ENCODE peak calls at places on chromosome 6, in seven cellular contexts. One of them, this sample, is unnamed.

GRCh38 chr6:46901747-46902362 is 19.9 kb downstream of the ADGRF5 start:
- DNase-seq in substantia nigra: no peak
- DNase-seq in stimulated activated naive CD8-positive, alpha-beta T cell treated with anti-CD3 and anti-CD28 coated beads, Interleukin-15, amount 100 ng/mL, for 72 hours: no peak
- DNase-seq in stimulated activated CD8-positive, alpha-beta memory T cell treated with anti-CD3 and anti-CD28 coated beads, Interleukin-7, amount 100 ng/mL, for 1 hour: no peak
- DNase-seq in AG09319: no peak
- DNase-seq in activated naive CD4-positive, alpha-beta T cell: no peak
- DNase-seq in stimulated activated CD4-positive, alpha-beta T cell treated with anti-CD3 and anti-CD28 coated beads, Interleukin-15, amount 100 ng/mL, for 1 hour: no peak
- DNase-seq in this sample: no peak

GRCh38 chr6:41939091-41939847 is 2.3 kb downstream of the CCND3 start:
- DNase-seq in stimulated activated CD4-positive, alpha-beta T cell treated with anti-CD3 and anti-CD28 coated beads, Interleukin-15, amount 100 ng/mL, for 1 hour: no peak
- DNase-seq in activated naive CD4-positive, alpha-beta T cell: no peak
- DNase-seq in stimulated activated naive CD8-positive, alpha-beta T cell treated with anti-CD3 and anti-CD28 coated beads, Interleukin-15, amount 100 ng/mL, for 72 hours: peak
- DNase-seq in substantia nigra: no peak
- DNase-seq in stimulated activated CD8-positive, alpha-beta memory T cell treated with anti-CD3 and anti-CD28 coated beads, Interleukin-7, amount 100 ng/mL, for 1 hour: no peak
- DNase-seq in AG09319: no peak
- DNase-seq in this sample: peak

GRCh38 chr6:18269717-18270116 is 5.4 kb upstream of the DEK start:
- DNase-seq in stimulated activated naive CD8-positive, alpha-beta T cell treated with anti-CD3 and anti-CD28 coated beads, Interleukin-15, amount 100 ng/mL, for 72 hours: no peak
- DNase-seq in activated naive CD4-positive, alpha-beta T cell: no peak
- DNase-seq in substantia nigra: no peak
- DNase-seq in AG09319: no peak
- DNase-seq in stimulated activated CD4-positive, alpha-beta T cell treated with anti-CD3 and anti-CD28 coated beads, Interleukin-15, amount 100 ng/mL, for 1 hour: no peak
- DNase-seq in stimulated activated CD8-positive, alpha-beta memory T cell treated with anti-CD3 and anti-CD28 coated beads, Interleukin-7, amount 100 ng/mL, for 1 hour: no peak
- DNase-seq in this sample: no peak

GRCh38 chr6:151098166-151098565 is 141.6 kb upstream of the AKAP12 start:
- DNase-seq in stimulated activated naive CD8-positive, alpha-beta T cell treated with anti-CD3 and anti-CD28 coated beads, Interleukin-15, amount 100 ng/mL, for 72 hours: no peak
- DNase-seq in substantia nigra: no peak
- DNase-seq in stimulated activated CD4-positive, alpha-beta T cell treated with anti-CD3 and anti-CD28 coated beads, Interleukin-15, amount 100 ng/mL, for 1 hour: no peak
- DNase-seq in AG09319: no peak
- DNase-seq in stimulated activated CD8-positive, alpha-beta memory T cell treated with anti-CD3 and anti-CD28 coated beads, Interleukin-7, amount 100 ng/mL, for 1 hour: no peak
- DNase-seq in activated naive CD4-positive, alpha-beta T cell: no peak
- DNase-seq in this sample: no peak

GRCh38 chr6:152698692-152699091 is 995 bp downstream of the MYCT1 start:
- DNase-seq in AG09319: no peak
- DNase-seq in stimulated activated CD4-positive, alpha-beta T cell treated with anti-CD3 and anti-CD28 coated beads, Interleukin-15, amount 100 ng/mL, for 1 hour: no peak
- DNase-seq in stimulated activated CD8-positive, alpha-beta memory T cell treated with anti-CD3 and anti-CD28 coated beads, Interleukin-7, amount 100 ng/mL, for 1 hour: no peak
- DNase-seq in activated naive CD4-positive, alpha-beta T cell: no peak
- DNase-seq in stimulated activated naive CD8-positive, alpha-beta T cell treated with anti-CD3 and anti-CD28 coated beads, Interleukin-15, amount 100 ng/mL, for 72 hours: no peak
- DNase-seq in substantia nigra: no peak
- DNase-seq in this sample: no peak

GRCh38 chr6:125019281-125019680 is 57.0 kb downstream of the RNF217 start:
- DNase-seq in stimulated activated CD8-positive, alpha-beta memory T cell treated with anti-CD3 and anti-CD28 coated beads, Interleukin-7, amount 100 ng/mL, for 1 hour: no peak
- DNase-seq in stimulated activated naive CD8-positive, alpha-beta T cell treated with anti-CD3 and anti-CD28 coated beads, Interleukin-15, amount 100 ng/mL, for 72 hours: no peak
- DNase-seq in AG09319: no peak
- DNase-seq in activated naive CD4-positive, alpha-beta T cell: no peak
- DNase-seq in stimulated activated CD4-positive, alpha-beta T cell treated with anti-CD3 and anti-CD28 coated beads, Interleukin-15, amount 100 ng/mL, for 1 hour: no peak
- DNase-seq in substantia nigra: no peak
- DNase-seq in this sample: no peak

GRCh38 chr6:44556046-44556445 is 168.5 kb downstream of the CDC5L start:
- DNase-seq in activated naive CD4-positive, alpha-beta T cell: no peak
- DNase-seq in stimulated activated CD8-positive, alpha-beta memory T cell treated with anti-CD3 and anti-CD28 coated beads, Interleukin-7, amount 100 ng/mL, for 1 hour: no peak
- DNase-seq in AG09319: no peak
- DNase-seq in substantia nigra: no peak
- DNase-seq in stimulated activated naive CD8-positive, alpha-beta T cell treated with anti-CD3 and anti-CD28 coated beads, Interleukin-15, amount 100 ng/mL, for 72 hours: no peak
- DNase-seq in stimulated activated CD4-positive, alpha-beta T cell treated with anti-CD3 and anti-CD28 coated beads, Interleukin-15, amount 100 ng/mL, for 1 hour: no peak
- DNase-seq in this sample: no peak

GRCh38 chr6:40517654-40518053 is 69.5 kb downstream of the LRFN2 start:
- DNase-seq in stimulated activated naive CD8-positive, alpha-beta T cell treated with anti-CD3 and anti-CD28 coated beads, Interleukin-15, amount 100 ng/mL, for 72 hours: no peak
- DNase-seq in substantia nigra: no peak
- DNase-seq in stimulated activated CD8-positive, alpha-beta memory T cell treated with anti-CD3 and anti-CD28 coated beads, Interleukin-7, amount 100 ng/mL, for 1 hour: no peak
- DNase-seq in AG09319: no peak
- DNase-seq in stimulated activated CD4-positive, alpha-beta T cell treated with anti-CD3 and anti-CD28 coated beads, Interleukin-15, amount 100 ng/mL, for 1 hour: no peak
- DNase-seq in activated naive CD4-positive, alpha-beta T cell: no peak
- DNase-seq in this sample: no peak

GRCh38 chr6:31007694-31008093 is 2.6 kb upstream of the MUC22 start:
- DNase-seq in stimulated activated CD4-positive, alpha-beta T cell treated with anti-CD3 and anti-CD28 coated beads, Interleukin-15, amount 100 ng/mL, for 1 hour: no peak
- DNase-seq in substantia nigra: no peak
- DNase-seq in activated naive CD4-positive, alpha-beta T cell: no peak
- DNase-seq in stimulated activated naive CD8-positive, alpha-beta T cell treated with anti-CD3 and anti-CD28 coated beads, Interleukin-15, amount 100 ng/mL, for 72 hours: no peak
- DNase-seq in AG09319: peak
- DNase-seq in stimulated activated CD8-positive, alpha-beta memory T cell treated with anti-CD3 and anti-CD28 coated beads, Interleukin-7, amount 100 ng/mL, for 1 hour: no peak
- DNase-seq in this sample: no peak

GRCh38 chr6:89794324-89794723 is 25.3 kb downstream of the MDN1 start:
- DNase-seq in stimulated activated CD4-positive, alpha-beta T cell treated with anti-CD3 and anti-CD28 coated beads, Interleukin-15, amount 100 ng/mL, for 1 hour: no peak
- DNase-seq in AG09319: no peak
- DNase-seq in substantia nigra: no peak
- DNase-seq in activated naive CD4-positive, alpha-beta T cell: no peak
- DNase-seq in stimulated activated CD8-positive, alpha-beta memory T cell treated with anti-CD3 and anti-CD28 coated beads, Interleukin-7, amount 100 ng/mL, for 1 hour: no peak
- DNase-seq in stimulated activated naive CD8-positive, alpha-beta T cell treated with anti-CD3 and anti-CD28 coated beads, Interleukin-15, amount 100 ng/mL, for 72 hours: peak
- DNase-seq in this sample: no peak

GRCh38 chr6:2990179-2990931 is 9.3 kb upstream of the NQO2 start:
- DNase-seq in substantia nigra: no peak
- DNase-seq in AG09319: no peak
- DNase-seq in activated naive CD4-positive, alpha-beta T cell: no peak
- DNase-seq in stimulated activated CD8-positive, alpha-beta memory T cell treated with anti-CD3 and anti-CD28 coated beads, Interleukin-7, amount 100 ng/mL, for 1 hour: no peak
- DNase-seq in stimulated activated naive CD8-positive, alpha-beta T cell treated with anti-CD3 and anti-CD28 coated beads, Interleukin-15, amount 100 ng/mL, for 72 hours: peak
- DNase-seq in stimulated activated CD4-positive, alpha-beta T cell treated with anti-CD3 and anti-CD28 coated beads, Interleukin-15, amount 100 ng/mL, for 1 hour: no peak
- DNase-seq in this sample: no peak

GRCh38 chr6:89980353-89980752 is 86.1 kb downstream of the GJA10 start:
- DNase-seq in stimulated activated naive CD8-positive, alpha-beta T cell treated with anti-CD3 and anti-CD28 coated beads, Interleukin-15, amount 100 ng/mL, for 72 hours: no peak
- DNase-seq in AG09319: no peak
- DNase-seq in stimulated activated CD4-positive, alpha-beta T cell treated with anti-CD3 and anti-CD28 coated beads, Interleukin-15, amount 100 ng/mL, for 1 hour: no peak
- DNase-seq in activated naive CD4-positive, alpha-beta T cell: no peak
- DNase-seq in substantia nigra: no peak
- DNase-seq in stimulated activated CD8-positive, alpha-beta memory T cell treated with anti-CD3 and anti-CD28 coated beads, Interleukin-7, amount 100 ng/mL, for 1 hour: no peak
- DNase-seq in this sample: no peak

GRCh38 chr6:42352856-42353564 is 98.7 kb downstream of the TRERF1 start:
- DNase-seq in activated naive CD4-positive, alpha-beta T cell: no peak
- DNase-seq in stimulated activated CD8-positive, alpha-beta memory T cell treated with anti-CD3 and anti-CD28 coated beads, Interleukin-7, amount 100 ng/mL, for 1 hour: no peak
- DNase-seq in AG09319: no peak
- DNase-seq in stimulated activated CD4-positive, alpha-beta T cell treated with anti-CD3 and anti-CD28 coated beads, Interleukin-15, amount 100 ng/mL, for 1 hour: no peak
- DNase-seq in stimulated activated naive CD8-positive, alpha-beta T cell treated with anti-CD3 and anti-CD28 coated beads, Interleukin-15, amount 100 ng/mL, for 72 hours: no peak
- DNase-seq in substantia nigra: no peak
- DNase-seq in this sample: no peak

GRCh38 chr6:117487831-117488230 is 5.4 kb downstream of the DCBLD1 start:
- DNase-seq in activated naive CD4-positive, alpha-beta T cell: no peak
- DNase-seq in stimulated activated naive CD8-positive, alpha-beta T cell treated with anti-CD3 and anti-CD28 coated beads, Interleukin-15, amount 100 ng/mL, for 72 hours: no peak
- DNase-seq in substantia nigra: no peak
- DNase-seq in stimulated activated CD4-positive, alpha-beta T cell treated with anti-CD3 and anti-CD28 coated beads, Interleukin-15, amount 100 ng/mL, for 1 hour: no peak
- DNase-seq in stimulated activated CD8-positive, alpha-beta memory T cell treated with anti-CD3 and anti-CD28 coated beads, Interleukin-7, amount 100 ng/mL, for 1 hour: no peak
- DNase-seq in AG09319: no peak
- DNase-seq in this sample: no peak

GRCh38 chr6:122604676-122605075 is 5.5 kb upstream of the PKIB start:
- DNase-seq in stimulated activated CD8-positive, alpha-beta memory T cell treated with anti-CD3 and anti-CD28 coated beads, Interleukin-7, amount 100 ng/mL, for 1 hour: no peak
- DNase-seq in substantia nigra: no peak
- DNase-seq in activated naive CD4-positive, alpha-beta T cell: no peak
- DNase-seq in stimulated activated CD4-positive, alpha-beta T cell treated with anti-CD3 and anti-CD28 coated beads, Interleukin-15, amount 100 ng/mL, for 1 hour: no peak
- DNase-seq in stimulated activated naive CD8-positive, alpha-beta T cell treated with anti-CD3 and anti-CD28 coated beads, Interleukin-15, amount 100 ng/mL, for 72 hours: no peak
- DNase-seq in AG09319: no peak
- DNase-seq in this sample: no peak

GRCh38 chr6:51618563-51618962 is 468.9 kb downstream of the PKHD1 start:
- DNase-seq in stimulated activated CD4-positive, alpha-beta T cell treated with anti-CD3 and anti-CD28 coated beads, Interleukin-15, amount 100 ng/mL, for 1 hour: no peak
- DNase-seq in activated naive CD4-positive, alpha-beta T cell: no peak
- DNase-seq in stimulated activated CD8-positive, alpha-beta memory T cell treated with anti-CD3 and anti-CD28 coated beads, Interleukin-7, amount 100 ng/mL, for 1 hour: no peak
- DNase-seq in AG09319: no peak
- DNase-seq in substantia nigra: no peak
- DNase-seq in stimulated activated naive CD8-positive, alpha-beta T cell treated with anti-CD3 and anti-CD28 coated beads, Interleukin-15, amount 100 ng/mL, for 72 hours: no peak
- DNase-seq in this sample: no peak

GRCh38 chr6:11918739-11919605 is 93.1 kb upstream of the HIVEP1 start:
- DNase-seq in stimulated activated CD8-positive, alpha-beta memory T cell treated with anti-CD3 and anti-CD28 coated beads, Interleukin-7, amount 100 ng/mL, for 1 hour: no peak
- DNase-seq in AG09319: no peak
- DNase-seq in substantia nigra: no peak
- DNase-seq in stimulated activated naive CD8-positive, alpha-beta T cell treated with anti-CD3 and anti-CD28 coated beads, Interleukin-15, amount 100 ng/mL, for 72 hours: no peak
- DNase-seq in activated naive CD4-positive, alpha-beta T cell: no peak
- DNase-seq in stimulated activated CD4-positive, alpha-beta T cell treated with anti-CD3 and anti-CD28 coated beads, Interleukin-15, amount 100 ng/mL, for 1 hour: no peak
- DNase-seq in this sample: no peak

GRCh38 chr6:154847318-154847717 is 114.1 kb downstream of the SCAF8 start:
- DNase-seq in stimulated activated naive CD8-positive, alpha-beta T cell treated with anti-CD3 and anti-CD28 coated beads, Interleukin-15, amount 100 ng/mL, for 72 hours: no peak
- DNase-seq in AG09319: no peak
- DNase-seq in stimulated activated CD8-positive, alpha-beta memory T cell treated with anti-CD3 and anti-CD28 coated beads, Interleukin-7, amount 100 ng/mL, for 1 hour: no peak
- DNase-seq in activated naive CD4-positive, alpha-beta T cell: no peak
- DNase-seq in substantia nigra: no peak
- DNase-seq in stimulated activated CD4-positive, alpha-beta T cell treated with anti-CD3 and anti-CD28 coated beads, Interleukin-15, amount 100 ng/mL, for 1 hour: no peak
- DNase-seq in this sample: no peak

This sample was measured in WTC11.